ENCODE peak calls at places on chromosomes 11 and 22, in seven cellular contexts. One of them, this sample, is unnamed.

GRCh38 chr11:64101461-64101860 is 64.5 kb downstream of the MACROD1 start:
- DNase-seq in HCT116: no peak
- DNase-seq in GM12878: no peak
- DNase-seq in H1: no peak
- DNase-seq in K562: no peak
- DNase-seq in HepG2: no peak
- DNase-seq in SK-N-SH: no peak
- DNase-seq in this sample: no peak

GRCh38 chr22:49369726-49370717 is 457.7 kb downstream of the BRD1 start:
- DNase-seq in H1: no peak
- DNase-seq in K562: no peak
- DNase-seq in SK-N-SH: no peak
- DNase-seq in HepG2: no peak
- DNase-seq in HCT116: no peak
- DNase-seq in GM12878: no peak
- DNase-seq in this sample: no peak

GRCh38 chr11:71452354-71453020 is 516 bp upstream of the NADSYN1 start:
- DNase-seq in K562: no peak
- DNase-seq in HCT116: no peak
- DNase-seq in HepG2: peak; percentile 11
- DNase-seq in H1: no peak
- DNase-seq in GM12878: no peak
- DNase-seq in SK-N-SH: no peak
- DNase-seq in this sample: peak; percentile 44

GRCh38 chr22:45891021-45891421 is 85.9 kb downstream of the WNT7B start:
- DNase-seq in HCT116: no peak
- DNase-seq in SK-N-SH: no peak
- DNase-seq in GM12878: no peak
- DNase-seq in H1: no peak
- DNase-seq in K562: no peak
- DNase-seq in HepG2: no peak
- DNase-seq in this sample: no peak

GRCh38 chr11:125451400-125452124 is 44.5 kb downstream of the FEZ1 start:
- DNase-seq in HCT116: no peak
- DNase-seq in K562: peak; percentile 57
- DNase-seq in GM12878: no peak
- DNase-seq in HepG2: no peak
- DNase-seq in H1: no peak
- DNase-seq in SK-N-SH: peak; percentile 80
- DNase-seq in this sample: no peak

GRCh38 chr22:19810381-19811141 is 44.1 kb downstream of the GNB1L start:
- DNase-seq in HepG2: no peak
- DNase-seq in SK-N-SH: peak; percentile 57
- DNase-seq in H1: no peak
- DNase-seq in HCT116: no peak
- DNase-seq in GM12878: no peak
- DNase-seq in K562: no peak
- DNase-seq in this sample: no peak

GRCh38 chr22:18925368-18926064 is 10.6 kb downstream of the PRODH start:
- DNase-seq in HCT116: no peak
- DNase-seq in H1: no peak
- DNase-seq in GM12878: no peak
- DNase-seq in K562: no peak
- DNase-seq in HepG2: no peak
- DNase-seq in SK-N-SH: no peak
- DNase-seq in this sample: no peak

GRCh38 chr11:65316311-65316978 is 1.8 kb downstream of the CDC42EP2 start:
- DNase-seq in SK-N-SH: no peak
- DNase-seq in GM12878: no peak
- DNase-seq in HepG2: no peak
- DNase-seq in K562: no peak
- DNase-seq in H1: no peak
- DNase-seq in HCT116: no peak
- DNase-seq in this sample: no peak

GRCh38 chr11:69894126-69895047 is 75.2 kb upstream of the FGF3 start:
- DNase-seq in HCT116: no peak
- DNase-seq in GM12878: no peak
- DNase-seq in HepG2: no peak
- DNase-seq in SK-N-SH: no peak
- DNase-seq in K562: no peak
- DNase-seq in H1: no peak
- DNase-seq in this sample: peak; percentile 69

DNA sequence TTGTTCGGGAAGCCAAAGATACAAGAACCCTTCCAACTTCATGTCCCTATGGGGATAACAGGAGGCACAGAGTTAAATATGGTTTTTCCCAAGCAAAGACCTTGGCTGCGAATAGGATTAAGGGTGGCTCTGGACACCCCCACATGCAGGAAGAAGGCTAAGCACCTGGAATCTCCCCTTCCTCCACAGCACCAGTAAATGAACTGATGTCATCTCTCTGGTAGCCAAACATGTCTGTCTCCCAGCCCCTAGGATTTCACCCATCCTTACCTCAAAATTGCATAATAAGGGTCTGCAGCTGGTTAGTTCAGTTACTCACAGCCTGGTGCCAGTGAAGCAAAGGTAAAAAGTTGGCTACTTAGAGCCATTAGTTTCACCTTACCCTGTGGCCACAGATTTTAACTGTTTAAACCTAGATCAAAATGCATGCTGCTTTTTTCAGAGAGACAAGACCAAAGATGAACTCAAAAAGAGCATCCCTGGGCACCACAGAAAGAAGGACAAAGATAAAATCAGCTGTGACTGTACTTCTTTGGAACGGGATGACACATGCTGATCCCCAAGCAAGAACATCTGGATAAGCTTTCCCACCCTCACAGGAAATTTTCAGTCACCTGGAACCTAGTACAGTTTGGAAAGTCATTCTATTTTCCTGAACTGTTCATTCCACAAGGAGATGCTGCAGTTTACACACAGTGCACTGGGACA is 77.3 kb upstream of the AKIP1 start:
- DNase-seq in K562: no peak
- DNase-seq in HepG2: no peak
- DNase-seq in H1: no peak
- DNase-seq in GM12878: no peak
- DNase-seq in SK-N-SH: no peak
- DNase-seq in HCT116: no peak
- DNase-seq in this sample: no peak
- TF ChIP-seq JUND in K562: no peak
- TF ChIP-seq JUND in HepG2: no peak
- TF ChIP-seq JUND in H1: no peak
- TF ChIP-seq JUND in GM12878: no peak
- TF ChIP-seq JUND in SK-N-SH: no peak
- TF ChIP-seq JUND in HCT116: no peak
- TF ChIP-seq JUND in this sample: no peak

GRCh38 chr22:38501797-38502672 is 4.1 kb downstream of the DDX17 start:
- DNase-seq in K562: no peak
- DNase-seq in GM12878: no peak
- DNase-seq in SK-N-SH: no peak
- DNase-seq in HepG2: no peak
- DNase-seq in H1: no peak
- DNase-seq in HCT116: no peak
- DNase-seq in this sample: no peak

GRCh38 chr22:38506118-38506962 is at the start of gene DDX17:
- DNase-seq in HepG2: peak; percentile 94
- DNase-seq in K562: peak; percentile 89
- DNase-seq in SK-N-SH: peak; percentile 86
- DNase-seq in HCT116: peak; percentile 91
- DNase-seq in GM12878: peak; percentile 92
- DNase-seq in H1: peak; percentile 78
- DNase-seq in this sample: peak; percentile 90

GRCh38 chr22:38504731-38505594 is 1.1 kb downstream of the DDX17 start:
- DNase-seq in H1: no peak
- DNase-seq in SK-N-SH: peak; percentile 11
- DNase-seq in GM12878: no peak
- DNase-seq in K562: peak; percentile 62
- DNase-seq in HepG2: peak; percentile 53
- DNase-seq in HCT116: no peak
- DNase-seq in this sample: no peak

GRCh38 chr22:38503021-38503420 is 3.1 kb downstream of the DDX17 start:
- DNase-seq in K562: no peak
- DNase-seq in H1: no peak
- DNase-seq in GM12878: no peak
- DNase-seq in HCT116: no peak
- DNase-seq in HepG2: no peak
- DNase-seq in SK-N-SH: no peak
- DNase-seq in this sample: no peak

GRCh38 chr22:38505595-38506117 is 455 bp downstream of the DDX17 start:
- DNase-seq in GM12878: no peak
- DNase-seq in HepG2: no peak
- DNase-seq in SK-N-SH: peak; percentile 75
- DNase-seq in HCT116: no peak
- DNase-seq in K562: peak; percentile 66
- DNase-seq in H1: no peak
- DNase-seq in this sample: peak; percentile 41
- TF ChIP-seq JUND in GM12878: no peak
- TF ChIP-seq JUND in HepG2: no peak
- TF ChIP-seq JUND in SK-N-SH: no peak
- TF ChIP-seq JUND in HCT116: no peak
- TF ChIP-seq JUND in K562: no peak
- TF ChIP-seq JUND in H1: no peak
- TF ChIP-seq JUND in this sample: no peak

DNA sequence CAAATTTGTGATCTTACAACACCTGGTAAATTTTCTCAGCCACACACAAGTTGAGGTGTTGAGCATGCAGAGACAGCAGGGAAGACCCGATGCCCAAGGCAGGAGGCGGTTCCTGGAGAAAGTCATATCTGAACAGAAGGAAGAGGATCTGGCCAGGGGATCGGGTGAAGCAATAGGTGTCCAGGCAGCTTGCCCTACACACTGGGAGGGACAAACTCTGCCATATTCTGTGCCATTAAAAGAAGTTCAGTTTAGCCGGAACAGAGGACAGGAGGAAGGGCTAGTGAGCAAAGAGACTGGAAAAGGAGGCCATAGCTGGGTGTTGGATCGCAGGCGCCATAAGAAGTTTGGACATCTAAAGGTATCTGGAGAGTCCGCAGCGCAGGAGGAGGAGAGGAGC is 76.5 kb downstream of the TMPRSS5 start:
- DNase-seq in HCT116: no peak
- DNase-seq in H1: no peak
- DNase-seq in GM12878: no peak
- DNase-seq in K562: no peak
- DNase-seq in SK-N-SH: no peak
- DNase-seq in HepG2: no peak
- DNase-seq in this sample: no peak
- TF ChIP-seq JUND in HCT116: no peak
- TF ChIP-seq JUND in H1: no peak
- TF ChIP-seq JUND in GM12878: no peak
- TF ChIP-seq JUND in K562: no peak
- TF ChIP-seq JUND in SK-N-SH: no peak
- TF ChIP-seq JUND in HepG2: no peak
- TF ChIP-seq JUND in this sample: no peak

DNA sequence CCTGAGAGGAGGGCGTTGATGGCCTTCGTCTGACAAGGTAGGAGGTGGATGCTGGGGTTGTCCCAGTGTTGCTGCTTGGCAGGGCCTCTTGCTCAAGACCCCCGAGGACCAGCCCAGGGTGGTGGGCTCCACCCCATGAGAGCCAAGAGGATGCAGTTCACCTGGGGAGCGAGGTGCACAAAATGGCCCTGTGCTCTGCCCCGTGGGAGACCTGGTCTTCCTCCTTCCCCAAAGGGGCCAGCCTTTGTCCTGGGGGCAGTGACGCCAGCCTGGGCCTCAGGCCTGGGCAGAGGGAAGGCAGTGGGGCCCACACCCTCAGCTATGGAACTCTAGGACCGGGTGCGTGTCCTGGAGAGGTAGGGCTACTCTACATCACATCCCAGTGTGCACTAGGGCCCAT is 1233.3 kb downstream of the TBC1D22A start:
- DNase-seq in HepG2: no peak
- DNase-seq in K562: no peak
- DNase-seq in HCT116: no peak
- DNase-seq in GM12878: no peak
- DNase-seq in SK-N-SH: no peak
- DNase-seq in H1: no peak
- DNase-seq in this sample: no peak
- TF ChIP-seq JUND in HepG2: no peak
- TF ChIP-seq JUND in K562: no peak
- TF ChIP-seq JUND in HCT116: no peak
- TF ChIP-seq JUND in GM12878: no peak
- TF ChIP-seq JUND in SK-N-SH: no peak
- TF ChIP-seq JUND in H1: no peak
- TF ChIP-seq JUND in this sample: no peak

GRCh38 chr11:34403431-34403830 is 35.3 kb upstream of the CAT start:
- DNase-seq in K562: no peak
- DNase-seq in HepG2: no peak
- DNase-seq in H1: no peak
- DNase-seq in SK-N-SH: no peak
- DNase-seq in GM12878: no peak
- DNase-seq in HCT116: no peak
- DNase-seq in this sample: no peak
- TF ChIP-seq JUND in K562: no peak
- TF ChIP-seq JUND in HepG2: no peak
- TF ChIP-seq JUND in H1: no peak
- TF ChIP-seq JUND in SK-N-SH: no peak
- TF ChIP-seq JUND in GM12878: no peak
- TF ChIP-seq JUND in HCT116: no peak
- TF ChIP-seq JUND in this sample: no peak